ENCODE peak calls at places on chromosomes 12 and 14, in eight cellular contexts. M is tibial nerve; D is right lobe of liver; P is cardiac fibroblast; L is aorta; U is CD8-positive, alpha-beta T cell; W is body of pancreas; H is GM23248. A is an unnamed sample.

GRCh38 chr12:75208851-75209781 is 523 bp downstream of the KCNC2 start:
- DNase-seq in D (peak; percentile 18), P (peak; percentile 35), L (peak; percentile 46), H (peak; percentile 51), W (peak; percentile 10), U (no peak), M (no peak), A (no peak)

GRCh38 chr12:613996-614726 is 49.1 kb downstream of the NINJ2 start:
- DNase-seq in U (peak; percentile 34), L (peak; percentile 65), D (no peak), M (no peak), H (peak; percentile 16), P (peak; percentile 22), W (peak; percentile 16), A (peak; percentile 54)

GRCh38 chr12:55908726-55909512 is 18.8 kb downstream of the PYM1 start:
- DNase-seq in W (peak; percentile 49), D (no peak), L (no peak), M (no peak), P (peak; percentile 56), H (peak; percentile 61), U (no peak), A (no peak)

GRCh38 chr12:113860950-113861349 is 105.2 kb downstream of the RBM19 start:
- DNase-seq in P (peak; percentile 94), D (no peak), U (no peak), M (no peak), W (no peak), L (no peak), H (peak; percentile 76), A (no peak)

GRCh38 chr14:30621354-30621953 is 665 bp upstream of the SCFD1 start:
- DNase-seq in W (peak; percentile 23), P (peak; percentile 41), D (peak; percentile 24), H (peak; percentile 60), M (no peak), L (no peak), U (no peak), A (no peak)

GRCh38 chr14:105026033-105026785 is 5.3 kb upstream of the CDCA4 start:
- DNase-seq in M (no peak), W (no peak), P (peak; percentile 92), H (peak; percentile 68), U (no peak), L (no peak), D (no peak), A (no peak)

GRCh38 chr12:123813349-123813748 is 51.2 kb downstream of the DNAH10 start:
- DNase-seq in M (no peak), L (no peak), H (peak; percentile 75), D (no peak), P (no peak), W (no peak), U (no peak), A (no peak)

GRCh38 chr12:49284672-49285071 is 10.3 kb upstream of the PRPH start:
- DNase-seq in L (no peak), P (no peak), M (no peak), D (no peak), H (no peak), U (no peak), W (no peak), A (no peak)

GRCh38 chr12:120584343-120585149 is 3.3 kb upstream of the POP5 start:
- DNase-seq in W (peak; percentile 55), H (peak; percentile 58), P (peak; percentile 19), U (peak; percentile 37), L (peak; percentile 68), M (peak; percentile 19), D (peak; percentile 62), A (no peak)

GRCh38 chr12:100926669-100927248 is 132.2 kb downstream of the ANO4 start:
- DNase-seq in D (no peak), W (peak; percentile 36), M (no peak), L (no peak), P (peak; percentile 20), H (peak; percentile 17), U (no peak), A (no peak)

GRCh38 chr14:48536318-48536717 is 860.9 kb upstream of the MDGA2 start:
- DNase-seq in W (no peak), P (no peak), U (no peak), H (no peak), D (no peak), L (no peak), M (no peak), A (peak; percentile 7)

GRCh38 chr12:25935355-25936144 is 22.9 kb upstream of the RASSF8 start:
- DNase-seq in M (no peak), U (no peak), D (no peak), L (no peak), W (no peak), P (no peak), H (no peak), A (no peak)

GRCh38 chr12:48583728-48584127 is 13.9 kb upstream of the LALBA start:
- DNase-seq in H (no peak), W (no peak), M (no peak), D (no peak), P (no peak), U (no peak), L (no peak), A (no peak)

GRCh38 chr14:20706657-20707355 is 18.2 kb downstream of the ANG start:
- DNase-seq in P (no peak), H (peak; percentile 8), U (no peak), M (no peak), L (no peak), D (no peak), W (no peak), A (no peak)

GRCh38 chr14:73752297-73752992 is 38.3 kb upstream of the PNMA1 start:
- DNase-seq in D (peak; percentile 82), H (peak; percentile 60), M (no peak), U (no peak), P (peak; percentile 35), W (peak; percentile 72), L (peak; percentile 86), A (no peak)

GRCh38 chr14:90698379-90698869 is 117.8 kb downstream of the TTC7B start:
- DNase-seq in D (peak; percentile 32), M (peak; percentile 18), W (peak; percentile 39), L (peak; percentile 79), H (peak; percentile 51), U (no peak), P (peak; percentile 48), A (no peak)

GRCh38 chr12:128387811-128388422 is 120.9 kb downstream of the TMEM132C start:
- DNase-seq in H (no peak), M (no peak), U (no peak), W (peak; percentile 76), L (no peak), P (peak; percentile 1), D (peak; percentile 50), A (peak; percentile 14)

GRCh38 chr14:52029881-52030280 is 39.0 kb downstream of the NID2 start:
- DNase-seq in H (peak; percentile 65), D (no peak), L (no peak), P (peak; percentile 72), M (no peak), W (no peak), U (no peak), A (no peak)

GRCh38 chr12:85448548-85449139 is 168.6 kb downstream of the ALX1 start:
- DNase-seq in W (no peak), M (no peak), L (no peak), P (peak; percentile 31), U (no peak), D (no peak), H (peak; percentile 56), A (no peak)

DNA sequence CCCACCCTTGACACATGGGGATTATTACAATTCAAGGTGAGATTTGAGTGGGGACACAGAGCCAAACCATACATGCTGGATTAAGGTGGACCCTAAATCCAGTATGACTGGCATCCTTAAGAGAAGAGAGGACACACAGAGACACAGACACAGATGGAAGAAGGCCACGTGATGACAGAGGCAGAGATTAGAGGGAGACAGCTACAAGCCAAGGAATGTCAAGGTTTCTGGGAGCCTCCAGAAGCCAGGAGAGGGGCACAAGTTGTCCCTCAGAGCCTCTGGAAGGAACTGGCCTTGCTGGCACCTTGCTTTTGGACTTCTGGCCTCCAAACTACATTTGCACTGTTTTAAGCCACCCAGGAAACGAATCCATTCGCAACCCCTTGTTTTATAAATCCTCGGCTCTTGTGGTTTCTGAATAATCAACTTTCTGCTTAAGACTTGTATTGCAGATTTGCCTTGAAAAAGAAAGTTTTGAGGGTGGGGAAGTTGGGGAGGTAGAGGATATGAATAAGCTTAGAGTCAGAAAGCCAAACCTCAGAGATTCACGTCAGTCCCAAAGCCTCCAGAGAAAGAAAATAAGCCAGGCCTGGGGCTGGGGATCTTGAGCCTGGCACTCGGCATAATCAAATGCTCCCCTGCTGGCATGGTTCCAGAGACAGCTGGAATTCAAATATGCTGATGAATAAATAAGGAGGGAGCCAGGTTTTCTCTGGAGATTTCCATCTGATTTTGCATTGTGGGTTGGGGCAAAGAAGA is 224.2 kb upstream of the PWP1 start:
- DNase-seq in P (peak; percentile 94), M (no peak), D (no peak), H (peak; percentile 91), W (peak; percentile 18), U (no peak), L (peak; percentile 51), A (no peak)
- H3K4me3 ChIP-seq in P (no peak overlapping the region), M (no peak overlapping the region), D (no peak overlapping the region), H (peak overlapping the region; percentile 59), W (no peak overlapping the region), U (no peak overlapping the region), L (no peak overlapping the region), A (no peak overlapping the region)

GRCh38 chr12:107580750-107581529 is 104.7 kb upstream of the PWP1 start:
- DNase-seq in M (no peak), U (no peak), W (peak; percentile 10), D (no peak), P (no peak), L (no peak), H (peak; percentile 38), A (no peak)
- H3K4me3 ChIP-seq in M (peak overlapping the region; percentile 3), U (no peak overlapping the region), W (no peak overlapping the region), D (no peak overlapping the region), P (no peak overlapping the region), L (no peak overlapping the region), H (peak overlapping the region; percentile 47), A (no peak overlapping the region)

GRCh38 chr14:99571303-99571986 is 32.6 kb downstream of the CCDC85C start:
- DNase-seq in H (no peak), M (no peak), D (peak; percentile 67), P (no peak), L (no peak), W (peak; percentile 61), U (no peak), A (no peak)

GRCh38 chr14:99573000-99573330 is 31.0 kb downstream of the CCDC85C start:
- DNase-seq in M (no peak), P (no peak), W (peak; percentile 46), D (no peak), U (no peak), H (no peak), L (no peak), A (no peak)

GRCh38 chr14:99570542-99571302 is 33.3 kb downstream of the CCDC85C start:
- DNase-seq in D (no peak), P (no peak), W (no peak), U (no peak), L (no peak), M (no peak), H (no peak), A (no peak)

GRCh38 chr14:99573436-99574098 is 30.4 kb downstream of the CCDC85C start:
- DNase-seq in H (no peak), W (no peak), U (no peak), P (no peak), L (no peak), M (no peak), D (no peak), A (no peak)

GRCh38 chr14:99572173-99572999 is 31.6 kb downstream of the CCDC85C start:
- DNase-seq in H (no peak), U (no peak), W (peak; percentile 62), L (no peak), M (no peak), P (no peak), D (peak; percentile 78), A (no peak)
- H3K4me3 ChIP-seq in H (no peak overlapping the region), U (no peak overlapping the region), W (no peak overlapping the region), L (no peak overlapping the region), M (no peak overlapping the region), P (no peak overlapping the region), D (peak overlapping the region; percentile 18), A (no peak overlapping the region)

GRCh38 chr14:62001988-62002387 is 239.8 kb downstream of the SNAPC1 start:
- DNase-seq in W (no peak), L (no peak), D (no peak), U (no peak), H (no peak), M (no peak), P (peak; percentile 73), A (no peak)
- H3K4me3 ChIP-seq in W (no peak overlapping the region), L (no peak overlapping the region), D (no peak overlapping the region), U (no peak overlapping the region), H (no peak overlapping the region), M (no peak overlapping the region), P (no peak overlapping the region), A (no peak overlapping the region)

A was measured in Jurkat, Clone E6-1.